ENCODE peak calls at places on chromosomes 16 and 17, in ten cellular contexts. Q is lung, V is mammary epithelial cell, J is heart left ventricle, I is RWPE2, L is transverse colon, Z is brain microvascular endothelial cell, F is AG04450, W is PC-9, O is body of pancreas. P is an unnamed sample.

GRCh38 chr16:16158082-16158658 is 65.1 kb downstream of the ABCC6 start:
- DNase-seq in Z (no peak), I (no peak), F (no peak), L (no peak), W (no peak), V (no peak), Q (no peak), J (no peak), O (no peak), P (no peak)

GRCh38 chr17:40067710-40068109 is 4.9 kb downstream of the THRA start:
- DNase-seq in J (peak; percentile 19), F (no peak), Q (no peak), O (no peak), W (no peak), Z (no peak), V (no peak), L (no peak), I (no peak), P (no peak)

GRCh38 chr17:35790826-35791225 is 4.6 kb downstream of the MMP28 start:
- DNase-seq in F (no peak), Z (no peak), Q (no peak), V (peak; percentile 69), L (no peak), W (no peak), O (no peak), J (no peak), I (no peak), P (no peak)

GRCh38 chr17:79406316-79406715 is 204.5 kb downstream of the RBFOX3 start:
- DNase-seq in J (no peak), Q (no peak), O (no peak), V (no peak), W (no peak), F (no peak), L (no peak), Z (no peak), I (no peak), P (no peak)

GRCh38 chr17:60971515-60972369 is 294.1 kb downstream of the BCAS3 start:
- DNase-seq in L (peak; percentile 28), V (peak; percentile 28), Z (peak; percentile 48), W (peak; percentile 40), F (peak; percentile 52), O (peak; percentile 32), J (no peak), I (no peak), Q (no peak), P (peak; percentile 18)

GRCh38 chr16:83011101-83011720 is 384.4 kb downstream of the CDH13 start:
- DNase-seq in W (no peak), I (no peak), L (no peak), J (no peak), V (no peak), Q (no peak), F (no peak), Z (no peak), O (no peak), P (no peak)

GRCh38 chr16:57377080-57377841 is 5.0 kb downstream of the CX3CL1 start:
- DNase-seq in Q (no peak), F (peak; percentile 79), J (no peak), V (peak; percentile 72), I (no peak), L (no peak), W (peak; percentile 72), O (no peak), Z (no peak), P (no peak)

GRCh38 chr16:9012848-9013507 is 49.3 kb upstream of the USP7 start:
- DNase-seq in Q (no peak), O (no peak), Z (no peak), F (no peak), L (no peak), V (no peak), I (no peak), W (no peak), J (peak; percentile 64), P (no peak)

GRCh38 chr17:40416671-40417070 is 1.0 kb downstream of the TOP2A start:
- DNase-seq in Q (no peak), F (no peak), V (no peak), Z (no peak), J (no peak), I (no peak), L (no peak), W (no peak), O (no peak), P (no peak)

GRCh38 chr17:32604966-32605365 is 118.2 kb downstream of the CDK5R1 start:
- DNase-seq in J (no peak), L (no peak), Z (no peak), O (no peak), V (no peak), I (no peak), Q (no peak), W (no peak), F (no peak), P (no peak)

GRCh38 chr17:416293-417206 is 63.9 kb upstream of the RPH3AL start:
- DNase-seq in Q (no peak), J (no peak), W (no peak), V (no peak), I (no peak), F (no peak), Z (no peak), L (peak; percentile 64), O (no peak), P (no peak)

GRCh38 chr17:42023524-42024349 is 3.8 kb downstream of the NKIRAS2 start:
- DNase-seq in Q (peak; percentile 67), I (no peak), Z (no peak), J (no peak), V (no peak), F (no peak), O (peak; percentile 57), L (no peak), W (peak; percentile 77), P (no peak)

DNA sequence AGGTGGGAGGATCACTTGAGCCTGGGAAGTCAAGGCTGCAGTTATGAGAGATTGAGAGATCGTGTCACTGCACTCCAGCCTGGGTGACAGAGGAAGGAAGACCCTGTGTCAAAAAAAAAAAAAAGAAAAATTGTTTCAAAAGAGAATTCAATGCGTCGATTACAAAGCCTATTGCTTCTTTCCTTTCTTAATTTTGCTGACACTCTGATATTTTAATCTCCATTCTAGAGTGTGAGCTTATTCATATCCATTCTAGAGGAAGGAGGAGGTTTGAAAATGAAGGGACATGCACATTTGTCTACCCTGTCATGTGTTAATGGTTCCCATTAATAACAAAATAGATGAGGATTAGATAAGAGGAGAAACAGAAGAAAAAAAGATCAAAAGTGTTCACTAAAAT is 63.1 kb downstream of the PCTP start:
- DNase-seq in V (no peak), F (no peak), L (no peak), Z (no peak), O (no peak), J (no peak), W (no peak), I (no peak), Q (no peak), P (no peak)
- H3K27ac ChIP-seq in V (no peak overlapping the region), F (no peak overlapping the region), L (no peak overlapping the region), Z (no peak overlapping the region), O (peak overlapping the region; percentile 20), J (no peak overlapping the region), W (no peak overlapping the region), I (no peak overlapping the region), Q (no peak overlapping the region), P (no peak overlapping the region)

DNA sequence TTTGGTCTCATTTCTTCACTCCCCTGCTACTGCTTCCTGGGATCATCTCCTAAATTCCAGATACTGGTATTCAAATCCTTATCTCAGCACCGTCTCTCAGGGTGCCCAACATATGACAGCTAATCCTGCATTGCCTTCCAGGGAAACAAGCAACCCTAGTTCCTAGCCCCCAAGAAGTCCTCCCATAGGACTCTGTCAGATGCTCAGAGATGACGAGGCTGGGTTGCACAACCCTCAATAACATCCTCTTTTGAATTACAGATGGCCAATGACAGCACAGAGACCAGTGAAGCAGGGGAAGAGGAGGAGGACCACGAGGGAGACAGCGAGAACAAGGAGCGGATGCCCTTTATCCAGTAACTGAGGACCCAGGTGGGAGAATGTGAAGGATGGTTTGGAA is 45.0 kb upstream of the CLEC3A start:
- DNase-seq in O (no peak), I (no peak), J (no peak), Q (no peak), W (no peak), V (no peak), Z (no peak), L (no peak), F (no peak), P (no peak)
- H3K27ac ChIP-seq in O (no peak overlapping the region), I (no peak overlapping the region), J (no peak overlapping the region), Q (no peak overlapping the region), W (no peak overlapping the region), V (no peak overlapping the region), Z (no peak overlapping the region), L (no peak overlapping the region), F (no peak overlapping the region), P (no peak overlapping the region)

GRCh38 chr16:46948548-46949166 is 24.8 kb downstream of the DNAJA2 start:
- DNase-seq in F (no peak), J (no peak), I (no peak), W (no peak), Q (no peak), L (no peak), V (no peak), O (no peak), Z (no peak), P (no peak)

GRCh38 chr16:46949216-46949892 is 24.1 kb downstream of the DNAJA2 start:
- DNase-seq in I (no peak), L (no peak), Z (no peak), Q (no peak), W (no peak), F (no peak), J (no peak), O (no peak), V (no peak), P (no peak)

GRCh38 chr16:46950009-46950408 is 23.5 kb downstream of the DNAJA2 start:
- DNase-seq in J (no peak), W (no peak), L (no peak), I (no peak), O (no peak), Z (no peak), F (no peak), V (no peak), Q (no peak), P (no peak)

GRCh38 chr16:46947900-46948547 is 25.4 kb downstream of the DNAJA2 start:
- DNase-seq in V (peak; percentile 26), I (no peak), W (peak; percentile 20), O (no peak), F (no peak), L (no peak), J (no peak), Z (peak; percentile 17), Q (no peak), P (no peak)
- H3K27ac ChIP-seq in V (no peak overlapping the region), I (no peak overlapping the region), W (no peak overlapping the region), O (no peak overlapping the region), F (no peak overlapping the region), L (no peak overlapping the region), J (no peak overlapping the region), Z (no peak overlapping the region), Q (no peak overlapping the region), P (no peak overlapping the region)

DNA sequence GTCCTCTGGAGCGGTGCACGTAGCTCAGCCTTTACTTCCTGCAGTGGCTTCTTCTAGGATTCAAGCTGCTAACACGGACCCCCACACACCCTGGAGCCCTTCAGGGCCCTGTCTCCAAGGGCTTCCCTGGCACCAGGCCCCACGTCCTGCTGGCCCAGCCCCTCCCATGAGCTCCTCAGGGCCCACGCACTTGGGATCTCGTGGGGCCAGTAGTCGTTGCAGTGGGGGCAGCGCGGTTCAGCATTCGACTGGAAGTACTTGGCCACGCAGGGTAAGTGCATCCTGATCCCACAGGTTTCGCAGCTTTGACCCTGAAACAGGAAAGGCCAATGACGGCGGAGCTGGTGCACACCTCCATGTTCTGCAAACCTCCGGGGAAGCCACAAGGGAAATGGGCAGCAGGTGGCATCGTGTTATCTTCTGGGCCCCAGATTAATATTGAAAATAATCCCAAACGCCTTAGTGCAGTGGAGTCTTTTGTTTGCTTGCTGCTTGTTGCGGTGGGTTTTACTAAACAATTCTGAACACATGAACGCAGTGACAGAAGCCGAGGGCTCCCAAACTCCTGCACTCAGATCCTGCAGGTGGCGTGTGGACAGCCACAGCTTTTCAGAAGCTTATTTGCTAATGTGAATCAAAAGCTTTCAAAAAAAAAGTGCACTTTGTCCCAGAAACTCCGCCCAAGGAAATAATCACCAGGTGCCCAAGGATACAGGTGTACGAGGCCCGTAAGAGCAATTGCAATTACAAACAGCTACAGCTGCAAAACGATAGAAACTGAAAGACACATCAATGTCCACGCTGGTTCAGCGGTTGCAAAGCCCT is 22.4 kb downstream of the KDM8 start:
- DNase-seq in J (peak; percentile 63), V (peak; percentile 4), I (peak; percentile 42), O (peak; percentile 77), Z (no peak), Q (no peak), F (no peak), W (no peak), L (peak; percentile 65), P (no peak)
- H3K27ac ChIP-seq in J (no peak overlapping the region), V (no peak overlapping the region), I (no peak overlapping the region), O (peak overlapping the region; percentile 32), Z (no peak overlapping the region), Q (no peak overlapping the region), F (no peak overlapping the region), W (no peak overlapping the region), L (peak overlapping the region; percentile 83), P (no peak overlapping the region)

P was measured in uterus.